ENCODE peak calls at places on chromosomes 5 and 9, in five cellular contexts. I is heart left ventricle; R is HEK293T; F is memory B cell; A is activated CD4-positive, CD25-positive, alpha-beta regulatory T cell. S is an unnamed sample.

GRCh38 chr9:19229725-19230355 is 653 bp upstream of the DENND4C start:
- DNase-seq in I (no peak), R (peak), F (peak), A (peak), S (peak)

GRCh38 chr5:172097356-172097755 is 90.7 kb downstream of the STK10 start:
- DNase-seq in I (no peak), R (no peak), F (no peak), A (no peak), S (no peak)

GRCh38 chr9:21323091-21323490 is 12.1 kb downstream of the KLHL9 start:
- DNase-seq in I (no peak), R (no peak), F (no peak), A (no peak), S (no peak)

GRCh38 chr9:110728058-110728457 is 59.5 kb downstream of the MUSK start:
- DNase-seq in I (no peak), R (no peak), F (no peak), A (no peak), S (no peak)

GRCh38 chr5:31815394-31815793 is 176.5 kb downstream of the PDZD2 start:
- DNase-seq in I (no peak), R (no peak), F (no peak), A (no peak), S (no peak)

GRCh38 chr5:38853753-38854470 is 8.1 kb downstream of the OSMR start:
- DNase-seq in I (no peak), R (no peak), F (no peak), A (no peak), S (no peak)

GRCh38 chr9:132160802-132161742 is 786 bp upstream of the NTNG2 start:
- DNase-seq in I (peak), R (peak), F (peak), A (no peak), S (peak)

GRCh38 chr9:7791364-7791763 is 8.2 kb downstream of the DMAC1 start:
- DNase-seq in I (no peak), R (no peak), F (no peak), A (no peak), S (no peak)

GRCh38 chr5:136769900-136770684 is 404.7 kb upstream of the TRPC7 start:
- DNase-seq in I (peak), R (peak), F (no peak), A (no peak), S (peak)

GRCh38 chr5:131386779-131387178 is 122.9 kb downstream of the CDC42SE2 start:
- DNase-seq in I (no peak), R (peak), F (no peak), A (no peak), S (no peak)

GRCh38 chr5:149526855-149527590 is 24.2 kb downstream of the CSNK1A1 start:
- DNase-seq in I (no peak), R (no peak), F (no peak), A (no peak), S (no peak)

GRCh38 chr9:125929846-125930245 is 182.7 kb downstream of the PBX3 start:
- DNase-seq in I (no peak), R (no peak), F (no peak), A (no peak), S (no peak)

GRCh38 chr5:6702633-6703032 is 10.6 kb upstream of the TENT4A start:
- DNase-seq in I (no peak), R (no peak), F (no peak), A (no peak), S (no peak)

GRCh38 chr5:170769236-170769635 is 14.3 kb upstream of the GABRP start:
- DNase-seq in I (no peak), R (no peak), F (no peak), A (no peak), S (no peak)

GRCh38 chr5:101045689-101046088 is 142.6 kb upstream of the ST8SIA4 start:
- DNase-seq in I (no peak), R (no peak), F (no peak), A (no peak), S (no peak)

GRCh38 chr9:124122813-124123462 is 111.4 kb downstream of the LHX2 start:
- DNase-seq in I (no peak), R (no peak), F (no peak), A (no peak), S (no peak)

GRCh38 chr5:159908201-159908940 is 7.9 kb upstream of the ADRA1B start:
- DNase-seq in I (no peak), R (no peak), F (no peak), A (no peak), S (no peak)

GRCh38 chr5:78615697-78616096 is 32.9 kb downstream of the LHFPL2 start:
- DNase-seq in I (no peak), R (no peak), F (no peak), A (no peak), S (no peak)

GRCh38 chr9:132744881-132745761 is 74.9 kb downstream of the GTF3C4 start:
- DNase-seq in I (no peak), R (peak), F (no peak), A (no peak), S (no peak)

GRCh38 chr5:124060010-124060409 is 548.0 kb downstream of the CSNK1G3 start:
- DNase-seq in I (no peak), R (no peak), F (no peak), A (no peak), S (no peak)

GRCh38 chr9:79975471-79976316 is 403.9 kb downstream of the TLE4 start:
- DNase-seq in I (no peak), R (peak), F (no peak), A (no peak), S (no peak)

GRCh38 chr9:77807295-77807694 is 159.2 kb upstream of the GNA14 start:
- DNase-seq in I (no peak), R (no peak), F (no peak), A (no peak), S (no peak)

GRCh38 chr5:134576386-134577021 is 51.0 kb downstream of the JADE2 start:
- DNase-seq in I (no peak), R (no peak), F (no peak), A (no peak), S (no peak)

GRCh38 chr5:143721960-143722359 is 90.0 kb upstream of the HMHB1 start:
- DNase-seq in I (no peak), R (no peak), F (no peak), A (no peak), S (no peak)

GRCh38 chr5:130323804-130324454 is 419.7 kb downstream of the CHSY3 start:
- DNase-seq in I (no peak), R (no peak), F (no peak), A (no peak), S (no peak)

GRCh38 chr5:115500225-115500624 is 44.4 kb downstream of the FEM1C start:
- DNase-seq in I (no peak), R (no peak), F (no peak), A (no peak), S (no peak)

GRCh38 chr9:133331221-133331620 is 4.8 kb downstream of the SURF6 start:
- DNase-seq in I (no peak), R (no peak), F (no peak), A (no peak), S (no peak)

GRCh38 chr5:157855404-157855994 is 3.4 kb downstream of the CLINT1 start:
- DNase-seq in I (peak), R (peak), F (no peak), A (no peak), S (no peak)

GRCh38 chr9:16335788-16336580 is 534.5 kb downstream of the BNC2 start:
- DNase-seq in I (peak), R (no peak), F (no peak), A (no peak), S (no peak)

GRCh38 chr9:91119147-91119546 is 242.6 kb downstream of the AUH start:
- DNase-seq in I (no peak), R (no peak), F (no peak), A (no peak), S (no peak)

GRCh38 chr5:55226934-55227737 is at the start of gene MCIDAS:
- DNase-seq in I (no peak), R (peak), F (peak), A (peak), S (no peak)

GRCh38 chr9:116027511-116027910 is 126.1 kb upstream of the PAPPA start:
- DNase-seq in I (no peak), R (no peak), F (no peak), A (no peak), S (no peak)

GRCh38 chr5:25669645-25670401 is 1025.0 kb upstream of the CDH10 start:
- DNase-seq in I (no peak), R (no peak), F (no peak), A (no peak), S (no peak)

S was measured in central memory CD8-positive, alpha-beta T cell.